ENCODE peak calls at places on chromosomes 5 and 9, in eight cellular contexts. K is T-helper 1 cell, Z is colonic mucosa, Q is T-cell, W is KG1, B is KBM-7, A is epithelial cell of esophagus, T is MCF 10A. I is an unnamed sample.

GRCh38 chr5:125559296-125559695 is 812.9 kb upstream of the ZNF608 start:
- DNase-seq in K (no peak), Z (no peak), Q (no peak), W (no peak), B (no peak), A (peak; percentile 96), T (peak; percentile 88), I (no peak)

GRCh38 chr9:88991066-88992030 is at the start of gene S1PR3:
- DNase-seq in K (no peak), Z (no peak), Q (no peak), W (no peak), B (no peak), A (peak; percentile 43), T (peak; percentile 46), I (peak; percentile 28)

GRCh38 chr5:174414315-174414710 is 310.1 kb upstream of the MSX2 start:
- DNase-seq in K (no peak), Z (no peak), Q (no peak), W (no peak), B (no peak), A (no peak), T (no peak), I (no peak)

GRCh38 chr5:10233505-10233904 is 16.2 kb downstream of the ATPSCKMT start:
- DNase-seq in K (no peak), Z (no peak), Q (no peak), W (no peak), B (peak; percentile 21), A (peak; percentile 58), T (peak; percentile 88), I (peak; percentile 1)

GRCh38 chr9:134189167-134189474 is 24.8 kb upstream of the RNU6ATAC start:
- DNase-seq in K (no peak), Z (no peak), Q (no peak), W (no peak), B (no peak), A (no peak), T (no peak), I (no peak)

GRCh38 chr5:43601454-43602260 is 1.3 kb upstream of the NNT start:
- DNase-seq in K (no peak), Z (no peak), Q (no peak), W (no peak), B (peak; percentile 29), A (peak; percentile 41), T (peak; percentile 39), I (peak; percentile 11)

GRCh38 chr5:15425802-15426201 is 74.2 kb upstream of the FBXL7 start:
- DNase-seq in K (no peak), Z (no peak), Q (no peak), W (no peak), B (no peak), A (no peak), T (no peak), I (no peak)

GRCh38 chr9:132511191-132511999 is 71.0 kb upstream of the BARHL1 start:
- DNase-seq in K (no peak), Z (no peak), Q (no peak), W (no peak), B (no peak), A (no peak), T (no peak), I (no peak)

GRCh38 chr5:68176802-68177479 is 38.6 kb upstream of the PIK3R1 start:
- DNase-seq in K (no peak), Z (no peak), Q (no peak), W (no peak), B (no peak), A (peak; percentile 40), T (peak; percentile 68), I (no peak)

GRCh38 chr5:57037355-57037754 is 85.4 kb upstream of the MIER3 start:
- DNase-seq in K (no peak), Z (no peak), Q (no peak), W (no peak), B (peak; percentile 6), A (no peak), T (peak; percentile 5), I (no peak)

GRCh38 chr5:134053840-134054338 is 49.1 kb upstream of the VDAC1 start:
- DNase-seq in K (no peak), Z (peak; percentile 40), Q (no peak), W (peak; percentile 1), B (peak; percentile 44), A (peak; percentile 49), T (peak; percentile 53), I (peak; percentile 37)

GRCh38 chr5:134995850-134996402 is 28.2 kb downstream of the CATSPER3 start:
- DNase-seq in K (no peak), Z (no peak), Q (no peak), W (no peak), B (no peak), A (no peak), T (no peak), I (no peak)

GRCh38 chr5:133996683-133997252 is 8.0 kb downstream of the VDAC1 start:
- DNase-seq in K (no peak), Z (no peak), Q (no peak), W (no peak), B (peak; percentile 43), A (no peak), T (peak; percentile 33), I (peak; percentile 53)

GRCh38 chr9:114291064-114291474 is 31.8 kb upstream of the ORM1 start:
- DNase-seq in K (peak; percentile 40), Z (peak; percentile 76), Q (peak; percentile 54), W (peak; percentile 30), B (peak; percentile 74), A (peak; percentile 71), T (peak; percentile 76), I (peak; percentile 63)